ENCODE peak calls at places on chromosomes 5 and 9, in eight cellular contexts. D, G, T, A, M, V, I and C are unnamed samples. For H3K36me3, the result is how much of the 10 kb centered on the place peaks cover.

GRCh38 chr5:148746826-148747535 is 79.4 kb upstream of the ADRB2 start:
- DNase-seq in D (no peak), G (no peak), T (no peak), A (no peak), M (peak), V (no peak), I (no peak), C (no peak)

GRCh38 chr5:151406322-151406947 is 41.0 kb upstream of the SLC36A1 start:
- DNase-seq in D (no peak), G (peak), T (no peak), A (no peak), M (peak), V (no peak), I (no peak), C (no peak)

GRCh38 chr5:1318659-1319251 is 23.9 kb upstream of the TERT start:
- DNase-seq in D (no peak), G (no peak), T (peak), A (no peak), M (no peak), V (no peak), I (no peak), C (no peak)

GRCh38 chr5:126852104-126852531 is 75.2 kb downstream of the LMNB1 start:
- DNase-seq in D (peak), G (no peak), T (peak), A (no peak), M (no peak), V (no peak), I (peak), C (no peak)

GRCh38 chr9:129570450-129571297 is 50.2 kb downstream of the C9orf50 start:
- DNase-seq in D (peak), G (peak), T (peak), A (no peak), M (peak), V (peak), I (peak), C (peak)

GRCh38 chr5:17235736-17236330 is 18.4 kb downstream of the BASP1 start:
- DNase-seq in D (no peak), G (no peak), T (no peak), A (no peak), M (no peak), V (no peak), I (no peak), C (no peak)

GRCh38 chr9:21443849-21444625 is 3.8 kb downstream of the IFNA1 start:
- DNase-seq in D (no peak), G (no peak), T (no peak), A (no peak), M (no peak), V (no peak), I (no peak), C (no peak)

GRCh38 chr9:136355616-136356557 is 7.7 kb downstream of the DNLZ start:
- DNase-seq in D (no peak), G (no peak), T (no peak), A (no peak), M (no peak), V (no peak), I (no peak), C (no peak)

GRCh38 chr9:96006296-96006890 is 130.9 kb downstream of the ERCC6L2 start:
- DNase-seq in D (no peak), G (no peak), T (no peak), A (no peak), M (no peak), V (no peak), I (no peak), C (no peak)

DNA sequence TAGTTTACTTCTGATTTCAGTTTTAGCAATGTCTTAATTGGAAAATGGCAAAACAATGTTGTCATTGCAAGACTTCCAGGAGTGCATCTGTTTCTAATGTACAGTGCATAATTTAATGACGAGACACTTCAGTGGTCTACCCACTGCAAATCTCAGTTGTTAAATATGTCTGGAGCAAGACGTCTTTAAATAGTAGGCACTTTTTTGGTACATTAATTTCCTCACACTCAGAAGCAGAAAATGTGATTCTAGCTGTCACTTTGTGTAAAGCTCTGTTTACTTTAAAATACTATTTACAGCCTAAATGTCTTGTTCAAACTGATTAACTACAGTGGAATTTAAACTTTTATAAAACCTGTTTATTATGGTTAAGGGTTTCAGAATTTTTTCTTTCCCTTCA is 815.5 kb downstream of the TLE1 start:
- DNase-seq in D (no peak), G (no peak), T (no peak), A (no peak), M (no peak), V (peak), I (no peak), C (no peak)
- H3K4me3 ChIP-seq in D (no peak), G (no peak), T (no peak), A (no peak), M (no peak), V (no peak), I (no peak), C (no peak)

GRCh38 chr9:33939924-33940874 is 108.5 kb downstream of the UBAP2 start:
- DNase-seq in D (no peak), G (no peak), T (no peak), A (no peak), M (no peak), V (no peak), I (no peak), C (no peak)

GRCh38 chr9:33931326-33931725 is 114.4 kb downstream of the UBE2R2 start:
- DNase-seq in D (no peak), G (no peak), T (no peak), A (no peak), M (no peak), V (no peak), I (no peak), C (no peak)

GRCh38 chr9:33932078-33932807 is 115.3 kb downstream of the UBE2R2 start:
- DNase-seq in D (no peak), G (no peak), T (no peak), A (no peak), M (no peak), V (no peak), I (no peak), C (no peak)

DNA sequence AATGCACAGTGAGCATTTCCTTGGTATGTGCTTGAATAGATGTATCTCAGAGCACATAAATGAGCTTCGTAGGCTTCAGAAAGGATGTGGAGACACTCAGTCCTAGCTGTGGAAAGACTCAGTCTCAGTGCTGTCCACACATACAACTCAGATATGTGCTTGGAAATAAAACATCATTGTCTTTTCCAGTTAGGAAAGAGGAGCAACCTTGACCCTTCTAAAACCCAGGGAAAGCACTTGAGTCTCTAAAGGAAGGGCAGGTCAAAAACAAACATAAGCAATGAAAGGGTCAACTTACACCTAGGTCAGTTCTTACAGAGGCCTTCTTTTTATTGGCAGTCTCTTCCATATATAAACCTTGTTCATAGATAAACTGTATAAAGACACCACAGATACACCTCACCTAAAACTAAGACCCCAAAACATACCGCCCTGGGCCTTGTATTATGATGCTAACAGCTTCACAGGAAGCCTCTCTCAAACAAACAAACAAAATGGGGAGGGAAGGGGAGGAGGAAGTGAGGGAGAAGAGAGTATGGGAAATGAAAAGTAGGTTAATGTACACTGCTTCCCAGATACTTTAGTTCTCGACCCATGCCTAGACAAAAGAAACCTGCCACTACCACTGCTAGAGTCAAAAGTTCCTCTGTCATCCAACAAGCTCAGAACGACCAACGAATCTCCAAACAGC is 114.4 kb downstream of the UBAP2 start:
- DNase-seq in D (no peak), G (no peak), T (no peak), A (no peak), M (no peak), V (no peak), I (no peak), C (no peak)
- H3K36me3 ChIP-seq in D (under half), G (half or more), T (under half), A (under half), M (under half), V (under half), I (under half), C (under half)

GRCh38 chr5:60387041-60387440 is 312.9 kb downstream of the DEPDC1B start:
- DNase-seq in D (no peak), G (no peak), T (no peak), A (no peak), M (no peak), V (no peak), I (no peak), C (no peak)

GRCh38 chr5:60379907-60380306 is 320.1 kb downstream of the DEPDC1B start:
- DNase-seq in D (no peak), G (no peak), T (no peak), A (no peak), M (no peak), V (no peak), I (no peak), C (no peak)

GRCh38 chr5:60377826-60378225 is 322.1 kb downstream of the DEPDC1B start:
- DNase-seq in D (no peak), G (no peak), T (no peak), A (no peak), M (no peak), V (no peak), I (no peak), C (no peak)

GRCh38 chr5:60386398-60386797 is 313.6 kb downstream of the DEPDC1B start:
- DNase-seq in D (no peak), G (no peak), T (no peak), A (no peak), M (no peak), V (no peak), I (no peak), C (no peak)

DNA sequence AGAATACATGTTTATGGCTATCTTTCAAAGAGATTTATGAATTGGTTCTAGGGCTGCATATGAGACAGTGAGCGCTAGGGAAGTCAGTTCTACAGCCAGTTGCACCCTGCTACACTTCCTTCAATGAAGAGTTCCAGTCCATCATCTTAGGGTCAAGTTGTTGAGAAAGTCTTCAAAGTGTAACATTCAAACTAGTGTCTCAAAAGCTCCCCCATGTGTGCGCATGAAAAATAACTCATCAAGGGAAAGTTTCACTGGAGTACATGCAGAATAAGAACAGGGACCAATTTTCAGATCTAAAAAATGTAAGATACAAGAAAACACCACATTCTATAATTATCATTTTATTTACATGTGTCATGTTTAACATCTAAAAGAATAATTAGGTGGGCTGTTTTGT is 317.2 kb downstream of the DEPDC1B start:
- DNase-seq in D (no peak), G (peak), T (no peak), A (no peak), M (peak), V (no peak), I (no peak), C (no peak)
- TF ChIP-seq CTCF in D (no peak), G (peak), T (peak), A (peak), M (peak), V (peak), I (no peak), C (no peak)

DNA sequence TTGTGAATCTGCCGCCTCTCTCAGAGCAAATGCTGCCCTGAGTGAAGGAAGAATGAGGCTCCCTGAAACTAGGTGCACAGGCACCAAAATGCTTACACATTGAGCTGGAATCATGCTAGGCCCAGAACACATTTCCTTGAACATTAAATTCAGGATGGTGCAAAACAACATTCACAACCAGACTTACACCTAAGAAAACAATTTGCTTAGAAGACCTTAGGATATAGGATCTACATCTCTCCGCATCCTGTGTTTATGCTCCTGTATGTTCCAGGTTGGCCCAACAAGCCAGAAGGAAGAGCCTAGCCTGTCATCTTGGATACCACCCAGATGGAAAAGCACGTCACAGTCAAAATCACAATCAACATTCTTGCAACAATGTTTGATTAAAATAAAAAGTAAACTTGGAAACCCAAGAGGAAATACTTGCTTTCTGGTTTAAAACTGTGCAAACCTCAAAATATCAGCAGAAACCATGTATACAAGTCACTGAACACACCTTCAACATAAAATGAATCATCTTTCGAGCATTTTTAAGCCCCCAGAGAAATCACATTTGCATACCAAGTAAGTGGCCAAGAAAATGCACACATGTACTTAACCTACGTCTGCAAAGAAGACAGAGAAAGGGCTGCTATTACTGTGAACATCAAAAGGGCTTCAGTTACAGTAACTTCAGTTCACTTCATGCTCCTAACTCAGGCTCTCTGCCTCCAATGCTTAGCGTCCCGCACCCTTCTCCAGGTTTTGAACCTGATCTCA is 1.6 kb downstream of the ENC1 start:
- DNase-seq in D (no peak), G (no peak), T (no peak), A (no peak), M (peak), V (no peak), I (no peak), C (no peak)
- H3K4me3 ChIP-seq in D (peak), G (peak), T (peak), A (peak), M (peak), V (peak), I (peak), C (peak)

DNA sequence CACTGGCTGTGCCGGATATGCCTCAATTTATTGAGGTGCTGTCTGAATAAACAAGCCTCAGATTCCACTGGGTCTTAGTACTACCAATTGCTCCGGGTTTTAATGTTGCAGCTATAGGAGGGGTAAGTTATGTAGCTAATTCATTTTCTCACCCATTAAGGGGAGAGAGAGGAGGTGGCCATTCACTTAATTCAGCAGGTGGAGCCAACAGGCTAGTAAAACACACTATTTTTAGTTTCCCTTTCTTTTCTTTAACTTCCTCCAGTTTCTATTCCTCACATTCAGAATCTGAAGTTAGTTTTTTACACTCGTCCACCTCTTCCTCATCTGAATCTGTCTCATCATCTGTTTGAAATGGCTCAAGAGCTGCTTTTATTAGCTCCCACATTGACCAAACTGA is 105.6 kb upstream of the CDH10 start:
- DNase-seq in D (no peak), G (no peak), T (no peak), A (no peak), M (no peak), V (no peak), I (no peak), C (no peak)
- H3K36me3 ChIP-seq in D (under half), G (under half), T (under half), A (under half), M (under half), V (under half), I (under half), C (under half)

DNA sequence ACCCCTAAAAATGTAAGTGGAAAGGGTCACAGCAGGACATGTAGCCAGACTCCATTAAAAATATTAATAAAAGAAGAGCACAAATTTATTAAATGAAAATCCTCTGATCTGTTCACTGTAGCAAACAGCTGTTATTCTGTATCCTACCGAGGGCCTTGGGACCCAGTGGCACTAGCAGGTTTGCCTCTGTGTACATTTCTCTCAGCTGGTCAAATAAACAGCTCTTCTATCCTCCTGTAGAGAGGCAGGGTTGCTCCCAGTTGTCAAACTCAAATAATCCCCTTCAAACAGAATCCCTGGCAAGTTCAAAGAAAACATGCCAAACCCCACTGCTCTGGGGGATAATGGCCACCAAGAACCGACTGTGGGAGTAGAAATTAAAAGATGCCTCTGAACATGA is 1262.0 kb upstream of the DMAC1 start:
- DNase-seq in D (no peak), G (no peak), T (no peak), A (no peak), M (no peak), V (no peak), I (no peak), C (no peak)
- TF ChIP-seq CTCF in D (no peak), G (no peak), T (no peak), A (no peak), M (no peak), V (no peak), I (no peak), C (no peak)

GRCh38 chr9:137620581-137620980 is 1.8 kb downstream of the EHMT1 start:
- DNase-seq in D (no peak), G (no peak), T (no peak), A (no peak), M (no peak), V (no peak), I (no peak), C (no peak)
- H3K4me3 ChIP-seq in D (no peak), G (no peak), T (no peak), A (no peak), M (no peak), V (no peak), I (peak), C (no peak)

DNA sequence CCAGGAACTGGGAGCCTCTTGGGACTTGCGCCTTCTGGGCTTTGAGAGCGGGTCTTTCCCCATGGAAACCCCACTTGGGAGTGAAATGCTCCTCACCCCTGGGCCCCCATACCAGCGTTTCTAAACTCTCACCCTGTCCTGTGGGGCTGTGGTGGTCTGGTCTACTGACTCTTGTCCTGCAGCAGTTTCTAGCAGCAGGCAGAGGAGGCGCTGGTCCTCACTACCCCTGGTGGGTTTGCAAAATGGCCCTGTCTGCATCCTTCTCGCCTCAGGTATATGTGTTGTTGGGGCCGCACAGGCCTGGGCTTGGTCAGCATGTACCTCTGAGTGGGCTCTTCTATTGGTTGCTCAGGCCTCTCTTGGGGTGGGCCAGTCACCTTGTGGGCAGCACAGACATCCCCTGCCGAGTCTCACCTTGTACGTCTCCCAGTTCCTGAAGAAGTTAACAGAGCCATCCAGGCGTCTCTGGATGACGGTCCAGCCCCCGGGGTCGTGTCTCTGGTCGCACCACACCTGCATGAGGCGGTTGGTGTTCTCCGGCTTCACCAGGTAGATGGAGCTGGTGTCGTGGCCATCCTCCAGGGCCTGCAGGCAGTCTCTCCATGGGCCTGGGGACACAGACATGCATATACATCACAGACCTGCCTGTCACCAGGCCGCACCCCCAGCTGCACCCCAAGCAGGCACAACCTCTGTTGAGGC is 29.0 kb downstream of the ANGPTL2 start:
- DNase-seq in D (no peak), G (no peak), T (no peak), A (no peak), M (no peak), V (no peak), I (no peak), C (no peak)
- H3K36me3 ChIP-seq in D (under half), G (under half), T (under half), A (under half), M (under half), V (under half), I (under half), C (under half)

GRCh38 chr5:134793111-134793510 is 34.5 kb downstream of the DDX46 start:
- DNase-seq in D (no peak), G (no peak), T (no peak), A (no peak), M (no peak), V (no peak), I (no peak), C (no peak)
- TF ChIP-seq CTCF in D (no peak), G (no peak), T (no peak), A (no peak), M (no peak), V (no peak), I (no peak), C (no peak)